ENCODE peak calls at places on chromosomes 4 and X, in eight cellular contexts. A is right lobe of liver, D is IMR-90, R is body of pancreas, K is tibial nerve, P is sigmoid colon, J is heart left ventricle, M is breast epithelium. X is an unnamed sample.

GRCh38 chr4:19776021-19776459 is 475.7 kb upstream of the SLIT2 start:
- DNase-seq in A (no peak), D (peak; percentile 81), R (no peak), K (no peak), P (no peak), J (no peak), M (no peak), X (no peak)

GRCh38 chrX:155112171-155112570 is 40.9 kb downstream of the BRCC3 start:
- DNase-seq in A (no peak), D (peak; percentile 2), R (no peak), K (no peak), P (no peak), J (no peak), M (no peak), X (no peak)

GRCh38 chrX:145178268-145178667 is 69.0 kb upstream of the SPANXN1 start:
- DNase-seq in A (no peak), D (no peak), R (no peak), K (no peak), P (no peak), J (no peak), M (no peak), X (no peak)

GRCh38 chrX:41336447-41336846 is 2.5 kb downstream of the DDX3X start:
- DNase-seq in A (no peak), D (no peak), R (no peak), K (no peak), P (no peak), J (no peak), M (no peak), X (no peak)

GRCh38 chrX:101241531-101241930 is 21.9 kb downstream of the DRP2 start:
- DNase-seq in A (no peak), D (no peak), R (no peak), K (no peak), P (no peak), J (no peak), M (no peak), X (no peak)

GRCh38 chrX:109487640-109488039 is 5.8 kb upstream of the GUCY2F start:
- DNase-seq in A (no peak), D (no peak), R (no peak), K (no peak), P (no peak), J (no peak), M (no peak), X (no peak)

GRCh38 chr4:23130845-23131244 is 438.1 kb downstream of the GBA3 start:
- DNase-seq in A (no peak), D (no peak), R (no peak), K (no peak), P (no peak), J (no peak), M (no peak), X (no peak)

GRCh38 chr4:65791111-65791806 is 121.0 kb upstream of the EPHA5 start:
- DNase-seq in A (no peak), D (no peak), R (no peak), K (no peak), P (no peak), J (no peak), M (no peak), X (no peak)

GRCh38 chr4:153616005-153616555 is 68.0 kb upstream of the TLR2 start:
- DNase-seq in A (no peak), D (no peak), R (no peak), K (no peak), P (no peak), J (no peak), M (no peak), X (peak; percentile 21)

GRCh38 chr4:154332681-154333421 is 158.7 kb downstream of the DCHS2 start:
- DNase-seq in A (no peak), D (peak; percentile 2), R (peak; percentile 31), K (no peak), P (peak; percentile 74), J (no peak), M (no peak), X (peak; percentile 89)

GRCh38 chr4:67375291-67375690 is 170.0 kb downstream of the CENPC start:
- DNase-seq in A (no peak), D (no peak), R (no peak), K (no peak), P (no peak), J (no peak), M (no peak), X (no peak)

GRCh38 chrX:119478504-119478903 is 10.3 kb downstream of the SLC25A5 start:
- DNase-seq in A (no peak), D (no peak), R (no peak), K (no peak), P (no peak), J (no peak), M (no peak), X (no peak)

GRCh38 chrX:107775734-107776511 is at the start of gene TSC22D3:
- DNase-seq in A (peak; percentile 87), D (peak; percentile 33), R (peak; percentile 87), K (peak; percentile 69), P (peak; percentile 94), J (peak; percentile 86), M (peak; percentile 80), X (peak; percentile 87)
- TF ChIP-seq POLR2A in A (peak; percentile 61), D (no peak), R (peak; percentile 48), K (peak; percentile 20), P (no peak), J (no peak), M (no peak), X (no peak)

GRCh38 chr4:100372432-100372831 is 145.4 kb downstream of the EMCN start:
- DNase-seq in A (no peak), D (no peak), R (peak; percentile 9), K (no peak), P (no peak), J (no peak), M (no peak), X (no peak)
- TF ChIP-seq CTCF in A (no peak), D (peak; percentile 31), R (no peak), K (no peak), P (no peak), J (no peak), M (no peak), X (no peak)

GRCh38 chrX:66035667-66036066 is 4.2 kb downstream of the VSIG4 start:
- DNase-seq in A (no peak), D (no peak), R (no peak), K (no peak), P (no peak), J (no peak), M (no peak), X (no peak)
- TF ChIP-seq POLR2A in A (no peak), D (no peak), R (no peak), K (no peak), P (no peak), J (no peak), M (no peak), X (no peak)

GRCh38 chrX:38515291-38515690 is 46.1 kb upstream of the TSPAN7 start:
- DNase-seq in A (no peak), D (no peak), R (no peak), K (no peak), P (no peak), J (no peak), M (no peak), X (no peak)

GRCh38 chrX:38519651-38520050 is 41.7 kb upstream of the TSPAN7 start:
- DNase-seq in A (no peak), D (no peak), R (no peak), K (no peak), P (no peak), J (no peak), M (no peak), X (no peak)

GRCh38 chrX:38513087-38513742 is 48.1 kb upstream of the TSPAN7 start:
- DNase-seq in A (no peak), D (no peak), R (no peak), K (no peak), P (no peak), J (no peak), M (no peak), X (no peak)

GRCh38 chrX:38516196-38516595 is 45.1 kb upstream of the TSPAN7 start:
- DNase-seq in A (no peak), D (no peak), R (no peak), K (no peak), P (no peak), J (no peak), M (no peak), X (no peak)

GRCh38 chrX:38514014-38514854 is 47.1 kb upstream of the TSPAN7 start:
- DNase-seq in A (no peak), D (no peak), R (no peak), K (no peak), P (no peak), J (no peak), M (no peak), X (no peak)
- TF ChIP-seq CTCF in A (no peak), D (no peak), R (no peak), K (no peak), P (no peak), J (no peak), M (no peak), X (no peak)

GRCh38 chr4:40515398-40516293 is 114.0 kb downstream of the RBM47 start:
- DNase-seq in A (peak; percentile 80), D (no peak), R (peak; percentile 47), K (no peak), P (no peak), J (no peak), M (no peak), X (no peak)
- TF ChIP-seq POLR2A in A (peak; percentile 83), D (no peak), R (no peak), K (no peak), P (no peak), J (no peak), M (no peak), X (no peak)

GRCh38 chrX:134911348-134911747 is 79.4 kb upstream of the SMIM10 start:
- DNase-seq in A (no peak), D (no peak), R (no peak), K (no peak), P (no peak), J (no peak), M (no peak), X (no peak)

GRCh38 chrX:134909258-134909657 is 81.5 kb upstream of the SMIM10 start:
- DNase-seq in A (no peak), D (no peak), R (no peak), K (no peak), P (no peak), J (no peak), M (no peak), X (no peak)

GRCh38 chrX:134907302-134907701 is 83.5 kb upstream of the SMIM10 start:
- DNase-seq in A (no peak), D (no peak), R (no peak), K (no peak), P (no peak), J (no peak), M (no peak), X (no peak)

DNA sequence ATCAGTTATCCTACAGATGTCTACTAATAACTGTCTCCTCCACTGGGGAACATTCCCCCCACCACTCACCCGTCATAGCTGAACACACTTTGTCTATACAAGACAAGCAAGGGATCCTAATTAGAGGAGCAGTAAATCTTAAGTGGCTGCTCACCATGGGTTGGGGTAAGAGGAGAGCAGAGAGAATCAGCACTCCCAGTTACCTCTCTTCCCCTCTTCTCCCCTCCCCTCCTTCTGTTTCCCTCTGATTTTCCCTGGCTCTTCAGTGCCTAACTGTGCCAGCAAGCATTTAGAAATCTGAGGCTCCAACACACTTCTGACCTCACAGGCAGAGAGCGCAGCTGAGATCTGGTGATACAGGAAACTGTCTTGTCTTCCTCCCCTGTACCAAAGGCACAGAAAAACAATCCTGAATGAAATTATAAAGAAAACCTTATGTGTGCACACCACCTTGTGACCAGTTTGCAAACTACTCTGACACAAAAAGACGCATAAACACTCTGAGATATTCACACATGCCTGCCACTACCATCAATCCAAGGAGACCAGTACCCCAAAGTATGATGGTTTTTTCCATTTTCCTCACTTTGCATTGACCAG is 82.5 kb upstream of the SMIM10 start:
- DNase-seq in A (no peak), D (peak; percentile 65), R (no peak), K (no peak), P (no peak), J (no peak), M (no peak), X (no peak)
- TF ChIP-seq CTCF in A (no peak), D (peak; percentile 42), R (no peak), K (no peak), P (no peak), J (peak; percentile 23), M (no peak), X (no peak)

X was measured in spleen.